ENCODE peak calls at places on chromosomes 6 and 20, in eight cellular contexts. One of them, this sample, is unnamed.

GRCh38 chr6:32972353-32973143 is 4.2 kb downstream of the BRD2 start:
- DNase-seq in pancreas: peak; percentile 73
- DNase-seq in foreskin keratinocyte: no peak
- DNase-seq in body of pancreas: peak; percentile 45
- DNase-seq in OCI-LY7: peak; percentile 54
- DNase-seq in tibial nerve: no peak
- DNase-seq in lower lobe of right lung: peak; percentile 73
- DNase-seq in aorta: peak; percentile 70
- DNase-seq in this sample: no peak

GRCh38 chr6:108699290-108700041 is 138.7 kb downstream of the FOXO3 start:
- DNase-seq in pancreas: no peak
- DNase-seq in foreskin keratinocyte: no peak
- DNase-seq in body of pancreas: no peak
- DNase-seq in OCI-LY7: no peak
- DNase-seq in tibial nerve: no peak
- DNase-seq in lower lobe of right lung: no peak
- DNase-seq in aorta: no peak
- DNase-seq in this sample: no peak

GRCh38 chr6:124463271-124463670 is 499.0 kb upstream of the RNF217 start:
- DNase-seq in pancreas: no peak
- DNase-seq in foreskin keratinocyte: no peak
- DNase-seq in body of pancreas: no peak
- DNase-seq in OCI-LY7: no peak
- DNase-seq in tibial nerve: no peak
- DNase-seq in lower lobe of right lung: no peak
- DNase-seq in aorta: no peak
- DNase-seq in this sample: no peak

GRCh38 chr20:32909896-32910571 is 51.3 kb downstream of the EFCAB8 start:
- DNase-seq in pancreas: peak; percentile 45
- DNase-seq in foreskin keratinocyte: no peak
- DNase-seq in body of pancreas: no peak
- DNase-seq in OCI-LY7: no peak
- DNase-seq in tibial nerve: no peak
- DNase-seq in lower lobe of right lung: peak; percentile 36
- DNase-seq in aorta: peak; percentile 20
- DNase-seq in this sample: no peak

GRCh38 chr6:71489736-71490135 is 201.1 kb downstream of the OGFRL1 start:
- DNase-seq in pancreas: no peak
- DNase-seq in foreskin keratinocyte: peak; percentile 53
- DNase-seq in body of pancreas: peak; percentile 27
- DNase-seq in OCI-LY7: no peak
- DNase-seq in tibial nerve: no peak
- DNase-seq in lower lobe of right lung: no peak
- DNase-seq in aorta: peak; percentile 54
- DNase-seq in this sample: no peak

GRCh38 chr20:46139908-46140482 is 21.9 kb downstream of the CD40 start:
- DNase-seq in pancreas: no peak
- DNase-seq in foreskin keratinocyte: peak; percentile 68
- DNase-seq in body of pancreas: no peak
- DNase-seq in OCI-LY7: no peak
- DNase-seq in tibial nerve: no peak
- DNase-seq in lower lobe of right lung: no peak
- DNase-seq in aorta: no peak
- DNase-seq in this sample: no peak

GRCh38 chr20:8932192-8933150 is 136.4 kb upstream of the PLCB4 start:
- DNase-seq in pancreas: no peak
- DNase-seq in foreskin keratinocyte: peak; percentile 8
- DNase-seq in body of pancreas: no peak
- DNase-seq in OCI-LY7: no peak
- DNase-seq in tibial nerve: no peak
- DNase-seq in lower lobe of right lung: no peak
- DNase-seq in aorta: no peak
- DNase-seq in this sample: no peak

GRCh38 chr6:36698196-36698595 is 570 bp downstream of the RAB44 start:
- DNase-seq in pancreas: no peak
- DNase-seq in foreskin keratinocyte: no peak
- DNase-seq in body of pancreas: no peak
- DNase-seq in OCI-LY7: no peak
- DNase-seq in tibial nerve: no peak
- DNase-seq in lower lobe of right lung: no peak
- DNase-seq in aorta: no peak
- DNase-seq in this sample: no peak

GRCh38 chr6:25750911-25751310 is 3.6 kb upstream of the SLC17A4 start:
- DNase-seq in pancreas: no peak
- DNase-seq in foreskin keratinocyte: no peak
- DNase-seq in body of pancreas: no peak
- DNase-seq in OCI-LY7: no peak
- DNase-seq in tibial nerve: no peak
- DNase-seq in lower lobe of right lung: no peak
- DNase-seq in aorta: no peak
- DNase-seq in this sample: no peak

GRCh38 chr6:147508073-147508870 is at the start of gene SAMD5:
- DNase-seq in pancreas: peak; percentile 79
- DNase-seq in foreskin keratinocyte: no peak
- DNase-seq in body of pancreas: peak; percentile 27
- DNase-seq in OCI-LY7: no peak
- DNase-seq in tibial nerve: no peak
- DNase-seq in lower lobe of right lung: peak; percentile 59
- DNase-seq in aorta: peak; percentile 61
- DNase-seq in this sample: no peak

GRCh38 chr20:36308986-36309385 is 2.8 kb downstream of the DLGAP4 start:
- DNase-seq in pancreas: no peak
- DNase-seq in foreskin keratinocyte: no peak
- DNase-seq in body of pancreas: no peak
- DNase-seq in OCI-LY7: no peak
- DNase-seq in tibial nerve: no peak
- DNase-seq in lower lobe of right lung: no peak
- DNase-seq in aorta: no peak
- DNase-seq in this sample: no peak

GRCh38 chr6:143402721-143403336 is 47.7 kb downstream of the ADAT2 start:
- DNase-seq in pancreas: no peak
- DNase-seq in foreskin keratinocyte: no peak
- DNase-seq in body of pancreas: no peak
- DNase-seq in OCI-LY7: no peak
- DNase-seq in tibial nerve: no peak
- DNase-seq in lower lobe of right lung: no peak
- DNase-seq in aorta: no peak
- DNase-seq in this sample: no peak

GRCh38 chr20:22315771-22316170 is 268.6 kb downstream of the FOXA2 start:
- DNase-seq in pancreas: no peak
- DNase-seq in foreskin keratinocyte: no peak
- DNase-seq in body of pancreas: no peak
- DNase-seq in OCI-LY7: no peak
- DNase-seq in tibial nerve: no peak
- DNase-seq in lower lobe of right lung: no peak
- DNase-seq in aorta: no peak
- DNase-seq in this sample: no peak

GRCh38 chr20:53064935-53065334 is 92.8 kb downstream of the TSHZ2 start:
- DNase-seq in pancreas: no peak
- DNase-seq in foreskin keratinocyte: no peak
- DNase-seq in body of pancreas: no peak
- DNase-seq in OCI-LY7: no peak
- DNase-seq in tibial nerve: no peak
- DNase-seq in lower lobe of right lung: no peak
- DNase-seq in aorta: no peak
- DNase-seq in this sample: no peak

GRCh38 chr6:53492860-53493634 is 51.9 kb downstream of the GCLC start:
- DNase-seq in pancreas: no peak
- DNase-seq in foreskin keratinocyte: peak; percentile 61
- DNase-seq in body of pancreas: no peak
- DNase-seq in OCI-LY7: peak; percentile 61
- DNase-seq in tibial nerve: peak; percentile 29
- DNase-seq in lower lobe of right lung: no peak
- DNase-seq in aorta: no peak
- DNase-seq in this sample: no peak

GRCh38 chr6:151070666-151071065 is 169.1 kb upstream of the AKAP12 start:
- DNase-seq in pancreas: no peak
- DNase-seq in foreskin keratinocyte: no peak
- DNase-seq in body of pancreas: no peak
- DNase-seq in OCI-LY7: no peak
- DNase-seq in tibial nerve: no peak
- DNase-seq in lower lobe of right lung: no peak
- DNase-seq in aorta: no peak
- DNase-seq in this sample: no peak

GRCh38 chr6:70811788-70812187 is 144.1 kb downstream of the SMAP1 start:
- DNase-seq in pancreas: no peak
- DNase-seq in foreskin keratinocyte: peak; percentile 27
- DNase-seq in body of pancreas: no peak
- DNase-seq in OCI-LY7: no peak
- DNase-seq in tibial nerve: no peak
- DNase-seq in lower lobe of right lung: no peak
- DNase-seq in aorta: no peak
- DNase-seq in this sample: no peak

GRCh38 chr6:16800942-16801341 is 39.7 kb upstream of the ATXN1 start:
- DNase-seq in pancreas: no peak
- DNase-seq in foreskin keratinocyte: no peak
- DNase-seq in body of pancreas: no peak
- DNase-seq in OCI-LY7: no peak
- DNase-seq in tibial nerve: no peak
- DNase-seq in lower lobe of right lung: no peak
- DNase-seq in aorta: no peak
- DNase-seq in this sample: no peak

GRCh38 chr6:13272131-13273046 is 55.9 kb downstream of the TBC1D7 start:
- DNase-seq in pancreas: no peak
- DNase-seq in foreskin keratinocyte: no peak
- DNase-seq in body of pancreas: no peak
- DNase-seq in OCI-LY7: peak; percentile 84
- DNase-seq in tibial nerve: peak; percentile 43
- DNase-seq in lower lobe of right lung: peak; percentile 85
- DNase-seq in aorta: peak; percentile 87
- DNase-seq in this sample: no peak

GRCh38 chr20:17798601-17799000 is 98.8 kb downstream of the BANF2 start:
- DNase-seq in pancreas: no peak
- DNase-seq in foreskin keratinocyte: no peak
- DNase-seq in body of pancreas: no peak
- DNase-seq in OCI-LY7: no peak
- DNase-seq in tibial nerve: no peak
- DNase-seq in lower lobe of right lung: no peak
- DNase-seq in aorta: no peak
- DNase-seq in this sample: no peak

GRCh38 chr6:119096683-119097310 is 18.3 kb upstream of the FAM184A start:
- DNase-seq in pancreas: no peak
- DNase-seq in foreskin keratinocyte: peak; percentile 79
- DNase-seq in body of pancreas: peak; percentile 61
- DNase-seq in OCI-LY7: no peak
- DNase-seq in tibial nerve: peak; percentile 94
- DNase-seq in lower lobe of right lung: no peak
- DNase-seq in aorta: peak; percentile 62
- DNase-seq in this sample: no peak

GRCh38 chr6:90087103-90087833 is 193.0 kb downstream of the GJA10 start:
- DNase-seq in pancreas: no peak
- DNase-seq in foreskin keratinocyte: peak; percentile 50
- DNase-seq in body of pancreas: no peak
- DNase-seq in OCI-LY7: no peak
- DNase-seq in tibial nerve: no peak
- DNase-seq in lower lobe of right lung: no peak
- DNase-seq in aorta: no peak
- DNase-seq in this sample: no peak

GRCh38 chr6:26272171-26272631 is 92.8 kb upstream of the BTN3A2 start:
- DNase-seq in pancreas: no peak
- DNase-seq in foreskin keratinocyte: no peak
- DNase-seq in body of pancreas: no peak
- DNase-seq in OCI-LY7: peak; percentile 86
- DNase-seq in tibial nerve: no peak
- DNase-seq in lower lobe of right lung: peak; percentile 75
- DNase-seq in aorta: peak; percentile 73
- DNase-seq in this sample: no peak

DNA sequence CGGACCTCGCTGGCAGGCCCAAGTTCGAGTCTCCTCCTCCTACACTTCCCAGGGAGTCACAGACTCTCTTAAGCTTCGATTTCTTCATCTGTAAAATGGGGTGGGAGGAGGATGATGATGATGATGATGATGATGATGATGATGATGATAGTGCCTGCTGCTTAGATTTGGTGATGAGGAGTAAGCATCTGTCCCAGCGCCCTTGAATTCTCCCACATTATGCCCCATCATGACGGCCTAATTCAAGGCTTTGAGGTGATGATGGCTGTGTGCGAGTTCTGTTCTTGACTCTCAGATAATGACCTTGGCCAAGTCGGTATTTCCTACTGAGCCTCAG is 487 bp upstream of the KIAA1755 start:
- DNase-seq in pancreas: no peak
- DNase-seq in foreskin keratinocyte: no peak
- DNase-seq in body of pancreas: no peak
- DNase-seq in OCI-LY7: no peak
- DNase-seq in tibial nerve: no peak
- DNase-seq in lower lobe of right lung: no peak
- DNase-seq in aorta: no peak
- DNase-seq in this sample: no peak
- H3K27ac ChIP-seq in pancreas: no peak overlapping the region
- H3K27ac ChIP-seq in foreskin keratinocyte: no peak overlapping the region
- H3K27ac ChIP-seq in body of pancreas: no peak overlapping the region
- H3K27ac ChIP-seq in OCI-LY7: no peak overlapping the region
- H3K27ac ChIP-seq in tibial nerve: peak overlapping the region; percentile 89
- H3K27ac ChIP-seq in lower lobe of right lung: no peak overlapping the region
- H3K27ac ChIP-seq in aorta: peak overlapping the region; percentile 10
- H3K27ac ChIP-seq in this sample: peak overlapping the region; percentile 93

GRCh38 chr6:15382712-15383111 is 136.8 kb downstream of the JARID2 start:
- DNase-seq in pancreas: no peak
- DNase-seq in foreskin keratinocyte: no peak
- DNase-seq in body of pancreas: no peak
- DNase-seq in OCI-LY7: no peak
- DNase-seq in tibial nerve: no peak
- DNase-seq in lower lobe of right lung: no peak
- DNase-seq in aorta: no peak
- DNase-seq in this sample: no peak
- H3K27ac ChIP-seq in pancreas: no peak overlapping the region
- H3K27ac ChIP-seq in foreskin keratinocyte: no peak overlapping the region
- H3K27ac ChIP-seq in body of pancreas: no peak overlapping the region
- H3K27ac ChIP-seq in OCI-LY7: no peak overlapping the region
- H3K27ac ChIP-seq in tibial nerve: no peak overlapping the region
- H3K27ac ChIP-seq in lower lobe of right lung: no peak overlapping the region
- H3K27ac ChIP-seq in aorta: no peak overlapping the region
- H3K27ac ChIP-seq in this sample: no peak overlapping the region

GRCh38 chr20:47343007-47343472 is 13.5 kb downstream of the ZMYND8 start:
- DNase-seq in pancreas: peak; percentile 7
- DNase-seq in foreskin keratinocyte: no peak
- DNase-seq in body of pancreas: no peak
- DNase-seq in OCI-LY7: no peak
- DNase-seq in tibial nerve: no peak
- DNase-seq in lower lobe of right lung: no peak
- DNase-seq in aorta: no peak
- DNase-seq in this sample: no peak
- H3K27ac ChIP-seq in pancreas: no peak overlapping the region
- H3K27ac ChIP-seq in foreskin keratinocyte: no peak overlapping the region
- H3K27ac ChIP-seq in body of pancreas: no peak overlapping the region
- H3K27ac ChIP-seq in OCI-LY7: no peak overlapping the region
- H3K27ac ChIP-seq in tibial nerve: peak overlapping the region; percentile 11
- H3K27ac ChIP-seq in lower lobe of right lung: no peak overlapping the region
- H3K27ac ChIP-seq in aorta: no peak overlapping the region
- H3K27ac ChIP-seq in this sample: peak overlapping the region; percentile 59

DNA sequence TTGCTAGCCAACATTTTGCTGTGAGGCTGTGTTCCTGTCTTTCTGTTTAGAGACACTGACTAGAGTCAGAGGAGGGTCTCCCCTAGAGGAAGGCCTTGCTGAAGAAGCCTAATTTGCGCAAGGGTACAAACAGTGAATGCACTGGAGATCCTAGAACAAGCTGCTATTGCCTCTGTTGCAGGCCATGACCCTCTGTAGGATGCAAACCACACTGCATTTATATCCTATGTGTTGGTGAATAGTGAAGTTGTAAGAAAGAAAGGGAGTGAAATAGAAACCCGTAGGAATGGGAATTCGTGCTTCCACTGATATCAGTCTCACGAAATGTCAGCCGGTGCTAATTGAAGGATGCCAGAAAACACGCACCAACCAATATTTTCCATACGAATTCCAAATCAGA is 88.2 kb downstream of the GJA1 start:
- DNase-seq in pancreas: no peak
- DNase-seq in foreskin keratinocyte: no peak
- DNase-seq in body of pancreas: no peak
- DNase-seq in OCI-LY7: no peak
- DNase-seq in tibial nerve: no peak
- DNase-seq in lower lobe of right lung: no peak
- DNase-seq in aorta: no peak
- DNase-seq in this sample: no peak
- H3K27ac ChIP-seq in pancreas: no peak overlapping the region
- H3K27ac ChIP-seq in foreskin keratinocyte: no peak overlapping the region
- H3K27ac ChIP-seq in body of pancreas: no peak overlapping the region
- H3K27ac ChIP-seq in OCI-LY7: no peak overlapping the region
- H3K27ac ChIP-seq in tibial nerve: no peak overlapping the region
- H3K27ac ChIP-seq in lower lobe of right lung: no peak overlapping the region
- H3K27ac ChIP-seq in aorta: peak overlapping the region; percentile 93
- H3K27ac ChIP-seq in this sample: peak overlapping the region; percentile 83

This sample was measured in vagina.